ENCODE peak calls at places on chromosomes 5 and 9, in four cellular contexts. O, S, M and Y are unnamed samples.

GRCh38 chr9:97703437-97704326 is 6.5 kb upstream of the XPA start:
- DNase-seq in O (peak), S (peak), M (no peak), Y (no peak)

GRCh38 chr5:1510631-1511030 is 13.1 kb downstream of the LPCAT1 start:
- DNase-seq in O (no peak), S (no peak), M (peak), Y (peak)

GRCh38 chr9:5978523-5978922 is 36.9 kb downstream of the RANBP6 start:
- DNase-seq in O (no peak), S (no peak), M (no peak), Y (no peak)

GRCh38 chr5:169736653-169737052 is 99.6 kb downstream of the DOCK2 start:
- DNase-seq in O (no peak), S (no peak), M (no peak), Y (no peak)

GRCh38 chr9:91154686-91155085 is 207.0 kb downstream of the AUH start:
- DNase-seq in O (peak), S (no peak), M (no peak), Y (no peak)

GRCh38 chr9:78972303-78973002 is 599.3 kb upstream of the TLE4 start:
- DNase-seq in O (no peak), S (no peak), M (no peak), Y (no peak)

GRCh38 chr5:171857537-171857936 is 71.9 kb downstream of the SMIM23 start:
- DNase-seq in O (no peak), S (no peak), M (no peak), Y (peak)

GRCh38 chr9:78280982-78281668 is 15.8 kb upstream of the PSAT1 start:
- DNase-seq in O (peak), S (no peak), M (peak), Y (no peak)

GRCh38 chr9:131255731-131256197 is 20.5 kb downstream of the FAM78A start:
- DNase-seq in O (no peak), S (no peak), M (no peak), Y (no peak)

GRCh38 chr5:142283304-142283703 is 41.5 kb downstream of the SPRY4 start:
- DNase-seq in O (no peak), S (no peak), M (no peak), Y (no peak)

GRCh38 chr9:17216011-17216410 is 81.2 kb downstream of the CNTLN start:
- DNase-seq in O (peak), S (no peak), M (no peak), Y (no peak)

GRCh38 chr9:17222932-17223331 is 88.1 kb downstream of the CNTLN start:
- DNase-seq in O (no peak), S (no peak), M (no peak), Y (no peak)

DNA sequence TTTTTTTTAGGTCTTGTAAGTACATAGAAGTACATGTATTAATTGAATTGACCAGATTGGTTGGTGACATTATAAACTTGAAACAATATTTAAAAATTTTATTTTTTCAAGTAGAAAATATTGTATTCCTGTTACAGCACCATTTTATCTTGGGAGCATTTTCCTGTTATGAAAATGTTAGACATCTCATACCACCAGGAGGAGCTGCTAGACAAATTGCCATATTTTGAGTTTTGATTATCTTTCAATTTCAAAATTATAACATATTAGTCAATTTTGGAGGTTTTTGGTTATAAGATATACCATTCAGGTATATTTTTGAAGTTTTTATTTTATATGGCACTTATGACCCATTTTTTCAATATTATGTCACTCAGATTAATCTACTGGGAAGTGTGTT is 84.4 kb downstream of the CNTLN start:
- DNase-seq in O (peak), S (no peak), M (no peak), Y (no peak)
- TF ChIP-seq CTCF in O (peak), S (peak), M (no peak), Y (peak)

GRCh38 chr9:16825971-16826370 is 44.5 kb downstream of the BNC2 start:
- DNase-seq in O (peak), S (no peak), M (no peak), Y (no peak)

GRCh38 chr9:16828335-16829281 is 41.9 kb downstream of the BNC2 start:
- DNase-seq in O (peak), S (no peak), M (peak), Y (peak)

GRCh38 chr9:16825364-16825763 is 45.1 kb downstream of the BNC2 start:
- DNase-seq in O (peak), S (no peak), M (no peak), Y (no peak)

GRCh38 chr9:16821344-16821743 is 49.1 kb downstream of the BNC2 start:
- DNase-seq in O (no peak), S (no peak), M (no peak), Y (no peak)

DNA sequence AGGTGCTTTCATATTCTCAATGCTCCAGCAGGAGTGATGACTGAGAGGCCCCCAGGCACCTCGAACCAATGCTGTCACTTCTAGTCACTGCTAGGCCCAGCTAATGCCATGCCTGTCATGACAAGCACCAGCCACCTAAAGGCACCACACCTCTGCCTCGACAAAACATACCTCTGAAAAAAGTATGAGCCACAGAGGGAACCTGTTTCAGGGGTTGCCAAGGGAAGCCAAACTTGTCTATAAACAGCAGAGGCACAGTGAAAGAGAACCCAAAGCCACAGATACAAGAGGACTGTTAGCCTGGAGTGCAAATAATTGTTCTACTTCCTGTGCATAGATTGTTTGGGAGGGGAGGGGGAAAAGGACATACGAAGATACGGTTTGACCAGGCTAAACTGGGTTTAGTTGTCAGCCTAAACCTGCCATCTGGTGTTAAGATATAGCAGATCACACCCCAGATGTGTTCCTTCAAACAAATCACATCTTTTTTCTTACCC is 45.9 kb downstream of the BNC2 start:
- DNase-seq in O (peak), S (peak), M (no peak), Y (no peak)
- TF ChIP-seq CTCF in O (no peak), S (peak), M (no peak), Y (no peak)

DNA sequence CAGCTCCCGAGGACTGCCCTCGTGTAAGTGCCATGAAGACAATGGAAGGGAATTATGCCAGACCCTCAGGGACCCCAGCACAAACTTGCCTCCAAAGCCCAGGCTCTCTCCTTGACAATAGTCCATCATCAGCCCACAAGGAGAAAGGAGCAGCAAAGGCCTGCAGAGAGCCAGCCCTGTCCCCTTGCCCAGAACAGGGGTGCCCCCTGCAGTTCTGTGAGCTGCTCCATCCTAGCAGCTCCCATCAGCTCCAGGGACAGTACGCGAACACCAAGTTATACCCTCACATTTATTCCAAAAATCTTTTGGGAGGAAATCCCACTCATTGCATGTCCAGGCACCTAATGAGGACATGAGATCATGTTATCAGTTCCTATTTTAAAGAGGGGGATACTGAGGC is 11.1 kb downstream of the BARX1 start:
- DNase-seq in O (no peak), S (no peak), M (no peak), Y (no peak)
- TF ChIP-seq CTCF in O (no peak), S (no peak), M (no peak), Y (no peak)

DNA sequence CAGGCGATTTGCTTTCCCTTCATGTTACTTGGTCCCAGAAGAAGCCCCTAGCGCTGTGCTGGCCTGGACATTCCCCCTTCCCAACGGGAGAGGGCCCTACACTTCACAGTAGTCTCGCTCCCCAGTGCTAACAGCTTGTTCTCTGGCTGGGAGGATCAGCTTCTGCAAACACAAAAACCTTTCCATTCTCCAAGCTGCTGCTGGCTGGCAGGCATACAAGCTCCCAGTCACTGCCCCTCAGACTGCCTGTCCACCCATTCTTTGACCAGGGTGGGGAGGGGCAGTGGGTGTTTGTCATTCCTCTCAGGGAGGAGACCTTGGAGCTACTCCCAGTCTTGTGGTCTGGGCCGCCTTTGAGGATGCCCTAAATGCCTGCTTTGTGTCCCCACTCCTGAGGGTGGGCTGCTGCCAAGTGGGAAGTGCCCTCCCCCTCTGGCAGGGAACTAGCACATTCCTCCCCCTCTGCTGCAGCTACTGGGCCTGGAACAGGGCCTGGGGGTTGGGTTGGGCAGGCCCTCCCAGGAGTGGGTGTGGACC is 20.8 kb downstream of the ENHO start:
- DNase-seq in O (peak), S (no peak), M (peak), Y (no peak)
- TF ChIP-seq CTCF in O (peak), S (no peak), M (no peak), Y (no peak)

DNA sequence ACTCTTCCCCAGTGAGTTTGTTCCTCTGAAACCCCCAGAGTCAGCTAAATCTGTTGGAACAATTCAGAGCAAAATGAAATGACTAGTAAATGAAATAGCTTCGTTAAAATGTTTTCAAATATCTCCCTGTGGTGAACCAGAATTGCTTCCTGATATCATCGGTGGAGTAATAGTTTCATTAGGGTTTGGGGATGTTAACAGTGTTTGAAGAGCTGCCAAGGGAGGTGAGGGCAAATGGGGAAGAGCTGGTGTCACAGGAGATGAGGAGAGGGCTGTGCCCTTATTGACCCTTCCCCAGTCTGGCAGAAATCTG is 4.3 kb upstream of the C7 start:
- DNase-seq in O (no peak), S (no peak), M (no peak), Y (no peak)
- TF ChIP-seq CTCF in O (no peak), S (peak), M (no peak), Y (no peak)

GRCh38 chr5:2783223-2783622 is 31.7 kb upstream of the IRX2 start:
- DNase-seq in O (peak), S (no peak), M (no peak), Y (no peak)
- TF ChIP-seq CTCF in O (peak), S (no peak), M (no peak), Y (no peak)

DNA sequence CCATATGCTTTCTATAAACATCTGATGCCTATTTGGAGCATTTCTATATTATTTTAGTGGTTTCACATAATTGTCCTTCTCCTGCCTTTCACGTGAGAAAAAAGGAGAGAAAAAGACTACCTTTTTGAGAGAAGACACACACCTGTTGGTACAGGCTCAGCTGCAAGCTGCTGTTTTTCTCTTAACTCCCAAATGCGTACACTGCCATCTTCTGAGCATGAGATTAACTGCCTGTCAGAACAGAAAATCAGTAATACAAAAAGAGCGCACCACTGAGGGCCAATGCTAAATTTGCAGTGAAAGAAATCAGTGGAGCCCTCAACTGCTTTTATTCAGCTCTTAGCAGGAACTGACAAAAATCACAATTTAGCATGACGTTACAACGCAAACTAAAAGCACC is 54.9 kb downstream of the WDR41 start:
- DNase-seq in O (no peak), S (peak), M (no peak), Y (peak)
- TF ChIP-seq CTCF in O (no peak), S (peak), M (no peak), Y (no peak)